ENCODE peak calls at places on chromosomes 16 and 17, in five cellular contexts. Z is neural progenitor cell, N is A549, U is BE2C, G is WTC11. K is an unnamed sample.

GRCh38 chr17:1054656-1055055 is 57.7 kb downstream of the TIMM22 start:
- DNase-seq in U (no peak), N (no peak), G (no peak), Z (no peak), K (no peak)

GRCh38 chr17:11273596-11273995 is 32.6 kb downstream of the SHISA6 start:
- DNase-seq in N (no peak), U (no peak), G (no peak), Z (no peak), K (no peak)

GRCh38 chr17:16918443-16918842 is 53.5 kb downstream of the TNFRSF13B start:
- DNase-seq in N (no peak), Z (no peak), G (peak; percentile 3), U (no peak), K (no peak)

GRCh38 chr16:83059237-83059636 is 432.5 kb downstream of the CDH13 start:
- DNase-seq in Z (no peak), U (no peak), G (no peak), N (no peak), K (no peak)

GRCh38 chr17:38881600-38882191 is 11.8 kb downstream of the LASP1 start:
- DNase-seq in U (peak; percentile 91), N (peak; percentile 58), G (no peak), Z (peak; percentile 6), K (no peak)

GRCh38 chr16:51181495-51181795 is 30.4 kb upstream of the SALL1 start:
- DNase-seq in N (no peak), G (peak; percentile 53), U (no peak), Z (peak; percentile 32), K (no peak)

GRCh38 chr17:1829189-1829578 is 518 bp downstream of the SMYD4 start:
- DNase-seq in G (peak; percentile 23), Z (no peak), N (peak; percentile 52), U (no peak), K (peak; percentile 18)

GRCh38 chr17:77889135-77889505 is 69.4 kb upstream of the TNRC6C start:
- DNase-seq in U (no peak), N (no peak), G (no peak), Z (no peak), K (no peak)

GRCh38 chr16:24482681-24483202 is 56.6 kb upstream of the RBBP6 start:
- DNase-seq in G (peak; percentile 29), Z (peak; percentile 86), U (no peak), N (no peak), K (no peak)

GRCh38 chr16:30896203-30896889 is at the start of gene CTF1:
- DNase-seq in N (no peak), Z (peak; percentile 92), G (peak; percentile 77), U (no peak), K (peak; percentile 38)

GRCh38 chr16:80674884-80675283 is 129.5 kb downstream of the CDYL2 start:
- DNase-seq in U (no peak), N (no peak), G (no peak), Z (no peak), K (no peak)

GRCh38 chr17:3890082-3890892 is 2.6 kb downstream of the CAMKK1 start:
- DNase-seq in N (peak; percentile 90), U (peak; percentile 96), G (no peak), Z (no peak), K (no peak)

GRCh38 chr16:15874745-15875314 is 13.6 kb downstream of the CEP20 start:
- DNase-seq in G (peak; percentile 58), Z (peak; percentile 70), U (peak; percentile 75), N (peak; percentile 87), K (no peak)

GRCh38 chr16:89161763-89162162 is 9.8 kb upstream of the CDH15 start:
- DNase-seq in U (no peak), Z (no peak), N (no peak), G (no peak), K (no peak)

GRCh38 chr17:33838281-33838680 is 416.8 kb upstream of the CCL2 start:
- DNase-seq in U (no peak), N (no peak), G (no peak), Z (no peak), K (no peak)

GRCh38 chr17:13230350-13230900 is 212.6 kb upstream of the ELAC2 start:
- DNase-seq in Z (no peak), G (no peak), U (no peak), N (no peak), K (no peak)
- TF ChIP-seq CTCF in Z (no peak), G (no peak), U (no peak), N (no peak), K (no peak)

GRCh38 chr17:63578769-63579111 is 22.0 kb upstream of the TACO1 start:
- DNase-seq in N (no peak), Z (no peak), G (no peak), U (no peak), K (no peak)
- TF ChIP-seq CTCF in N (no peak), Z (no peak), G (no peak), U (no peak), K (no peak)

DNA sequence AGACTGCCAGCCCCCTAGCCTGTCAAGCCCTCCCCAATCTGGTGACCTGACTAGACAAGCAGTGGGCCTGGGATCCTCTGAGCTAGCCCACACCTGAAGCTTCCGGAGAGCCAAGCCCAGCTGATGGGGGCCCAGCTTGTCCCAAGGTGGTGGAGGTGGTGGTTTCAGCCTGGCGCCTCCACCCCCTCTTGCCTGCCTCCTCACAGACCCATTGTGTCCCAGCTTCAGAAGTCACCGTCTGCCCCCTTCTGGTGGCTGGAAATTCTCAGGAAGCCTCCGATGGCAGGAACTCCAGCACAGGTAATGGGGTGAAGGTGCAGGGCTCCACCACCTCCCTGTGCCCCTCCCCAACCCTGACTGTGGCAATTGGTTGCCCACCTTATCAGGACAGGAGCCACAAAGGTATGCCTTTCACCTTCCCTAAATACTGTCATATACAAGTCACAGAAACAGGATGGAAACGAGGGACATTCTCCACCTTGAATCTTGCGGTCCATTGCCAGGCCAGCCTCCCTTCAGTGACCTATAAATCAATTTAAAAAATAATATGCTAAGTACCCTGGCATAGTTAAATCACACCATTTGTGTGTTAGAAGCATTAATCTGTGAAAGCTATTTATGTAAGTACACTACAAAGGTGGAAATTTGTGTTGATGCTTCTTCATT is 66.0 kb upstream of the ZNF423 start:
- DNase-seq in Z (peak; percentile 86), U (peak; percentile 80), N (peak; percentile 66), G (peak; percentile 87), K (peak; percentile 56)
- TF ChIP-seq CTCF in Z (peak; percentile 88), U (peak; percentile 82), N (peak; percentile 60), G (peak; percentile 55), K (peak; percentile 41)

GRCh38 chr17:37661372-37662014 is 18.2 kb upstream of the DDX52 start:
- DNase-seq in G (no peak), U (no peak), N (peak; percentile 30), Z (no peak), K (no peak)
- TF ChIP-seq CTCF in G (no peak), U (peak; percentile 26), N (no peak), Z (peak; percentile 25), K (no peak)

DNA sequence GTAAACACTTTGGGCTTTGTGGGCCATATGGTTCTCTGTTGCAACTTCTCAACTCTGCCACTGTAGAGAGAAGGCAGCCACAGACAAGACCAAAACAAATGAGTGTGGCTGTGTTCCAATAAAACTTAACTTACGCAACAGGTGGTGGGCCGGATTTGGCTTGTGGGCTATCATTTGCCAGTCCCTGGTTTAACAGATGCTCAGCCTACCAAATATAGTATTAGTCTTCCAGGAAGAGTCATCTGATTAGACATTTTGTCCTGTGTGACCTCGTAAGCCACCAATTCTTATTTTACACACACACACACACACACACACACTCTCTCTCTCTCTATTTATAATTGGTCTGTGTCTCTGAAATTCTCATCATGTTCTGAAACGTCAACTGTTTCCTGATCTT is 245.9 kb downstream of the XYLT1 start:
- DNase-seq in Z (no peak), N (no peak), U (no peak), G (no peak), K (no peak)
- TF ChIP-seq CTCF in Z (no peak), N (no peak), U (no peak), G (no peak), K (no peak)

GRCh38 chr17:42980766-42981397 is 517 bp downstream of the RUNDC1 start:
- DNase-seq in Z (peak; percentile 78), N (peak; percentile 75), U (peak; percentile 42), G (peak; percentile 51), K (peak; percentile 81)
- TF ChIP-seq CTCF in Z (peak; percentile 32), N (peak; percentile 27), U (no peak), G (no peak), K (no peak)

GRCh38 chr17:29278692-29279091 is 15.3 kb downstream of the NUFIP2 start:
- DNase-seq in U (no peak), G (no peak), N (no peak), Z (no peak), K (no peak)

GRCh38 chr17:29279397-29280070 is 14.4 kb downstream of the NUFIP2 start:
- DNase-seq in U (no peak), N (no peak), Z (no peak), G (no peak), K (no peak)

GRCh38 chr17:29283496-29283895 is 10.5 kb downstream of the NUFIP2 start:
- DNase-seq in U (no peak), G (no peak), Z (no peak), N (no peak), K (no peak)
- TF ChIP-seq CTCF in U (no peak), G (no peak), Z (no peak), N (peak; percentile 17), K (no peak)

GRCh38 chr17:8466873-8467272 is 31.2 kb downstream of the NDEL1 start:
- DNase-seq in Z (no peak), U (no peak), G (no peak), N (no peak), K (no peak)

GRCh38 chr17:8466466-8466865 is 30.8 kb downstream of the NDEL1 start:
- DNase-seq in U (no peak), G (no peak), N (no peak), Z (no peak), K (no peak)

GRCh38 chr17:8465381-8466158 is 29.9 kb downstream of the NDEL1 start:
- DNase-seq in N (no peak), G (no peak), U (no peak), Z (no peak), K (no peak)

GRCh38 chr17:8463089-8463488 is 27.4 kb downstream of the NDEL1 start:
- DNase-seq in G (no peak), U (no peak), N (no peak), Z (no peak), K (no peak)

GRCh38 chr17:8464941-8465340 is 29.3 kb downstream of the NDEL1 start:
- DNase-seq in U (no peak), Z (no peak), G (no peak), N (no peak), K (no peak)
- TF ChIP-seq CTCF in U (no peak), Z (no peak), G (no peak), N (no peak), K (no peak)

DNA sequence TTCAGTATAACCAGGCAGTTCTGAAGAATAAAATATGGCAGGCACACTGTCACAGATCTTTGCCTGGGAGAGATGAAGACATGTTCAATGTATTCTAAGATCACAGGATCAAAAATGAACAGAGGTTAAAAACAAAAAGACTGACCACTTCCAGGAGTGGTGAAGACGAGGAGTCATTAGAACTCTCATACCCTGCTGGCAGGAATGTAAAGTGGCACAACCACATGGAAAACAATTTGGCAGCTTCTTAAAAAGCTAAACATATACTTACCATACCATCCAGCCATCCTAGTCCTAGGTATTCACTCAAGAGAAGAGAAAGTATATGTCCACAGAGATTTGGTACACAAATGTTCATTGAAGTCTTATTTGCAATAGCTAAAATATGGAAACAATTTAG is 406.3 kb downstream of the NPIPA8 start:
- DNase-seq in U (no peak), Z (no peak), G (no peak), N (no peak), K (no peak)
- TF ChIP-seq CTCF in U (no peak), Z (peak; percentile 23), G (no peak), N (no peak), K (no peak)

K was measured in GM20000.